ENCODE peak calls at places on chromosomes 11 and 22, in ten cellular contexts. T is effector CD4-positive, alpha-beta T cell; G is endothelial cell of umbilical vein; P is mucosa of gallbladder; E is dorsolateral prefrontal cortex; R is COR-L47; L is ELR; C is sciatic nerve; W is naive B cell; K is stimulated activated CD8-positive, alpha-beta memory T cell treated with anti-CD3 and anti-CD28 coated beads, Interleukin-7, amount 100 ng/mL, for 1 hour. N is an unnamed sample.

GRCh38 chr11:7575841-7576451 is 62.1 kb downstream of the PPFIBP2 start:
- DNase-seq in R (no peak), K (no peak), T (no peak), G (no peak), E (no peak), W (no peak), L (no peak), C (no peak), P (peak; percentile 65), N (peak; percentile 61)

GRCh38 chr22:24989541-24989951 is 37.0 kb downstream of the KIAA1671 start:
- DNase-seq in K (no peak), C (peak; percentile 69), W (no peak), R (no peak), G (no peak), T (no peak), L (no peak), P (no peak), E (no peak), N (no peak)

GRCh38 chr11:2669926-2670469 is 29.8 kb downstream of the KCNQ1OT1 start:
- DNase-seq in E (no peak), R (no peak), L (no peak), G (no peak), T (no peak), W (no peak), P (no peak), K (no peak), C (no peak), N (no peak)

GRCh38 chr11:127844843-127845242 is 742.5 kb downstream of the ETS1 start:
- DNase-seq in T (no peak), K (no peak), R (no peak), L (no peak), W (no peak), E (no peak), P (no peak), C (no peak), G (no peak), N (no peak)

GRCh38 chr11:35126000-35126878 is 12.7 kb upstream of the CD44 start:
- DNase-seq in W (peak; percentile 54), T (no peak), C (no peak), P (no peak), G (no peak), E (no peak), L (no peak), K (no peak), R (no peak), N (no peak)

GRCh38 chr11:28464252-28464867 is 356.2 kb downstream of the METTL15 start:
- DNase-seq in W (no peak), K (no peak), P (no peak), E (no peak), R (no peak), C (no peak), T (no peak), G (no peak), L (peak; percentile 40), N (no peak)

GRCh38 chr11:64202992-64203391 is 3.5 kb upstream of the FERMT3 start:
- DNase-seq in T (no peak), W (no peak), P (no peak), L (no peak), K (no peak), G (no peak), R (no peak), E (no peak), C (no peak), N (no peak)

GRCh38 chr11:33801821-33802413 is 27.6 kb upstream of the FBXO3 start:
- DNase-seq in E (no peak), P (no peak), W (no peak), R (no peak), T (no peak), K (no peak), G (no peak), L (peak; percentile 24), C (no peak), N (no peak)

GRCh38 chr22:17842386-17842785 is 68.1 kb upstream of the BID start:
- DNase-seq in L (no peak), K (no peak), G (no peak), C (no peak), E (no peak), W (no peak), T (no peak), R (no peak), P (peak; percentile 31), N (no peak)

GRCh38 chr11:97743205-97743742 is 1277.5 kb upstream of the CNTN5 start:
- DNase-seq in K (no peak), R (no peak), W (no peak), E (no peak), P (no peak), C (no peak), T (no peak), G (peak; percentile 23), L (no peak), N (peak; percentile 85)

GRCh38 chr22:19456541-19456940 is 9.0 kb upstream of the C22orf39 start:
- DNase-seq in K (no peak), C (peak; percentile 35), L (no peak), R (no peak), E (no peak), T (no peak), P (no peak), G (no peak), W (no peak), N (no peak)

GRCh38 chr22:44180706-44181032 is at the start of gene PARVG:
- DNase-seq in K (peak; percentile 9), G (no peak), P (no peak), C (no peak), E (no peak), W (peak; percentile 80), R (no peak), T (peak; percentile 21), L (no peak), N (peak; percentile 36)

GRCh38 chr11:36317992-36318391 is 21.9 kb downstream of the PRR5L start:
- DNase-seq in T (no peak), L (no peak), P (no peak), G (no peak), C (no peak), E (no peak), R (no peak), K (no peak), W (no peak), N (no peak)